ENCODE peak calls at places on chromosomes 12 and 14, in four cellular contexts. H, Y, U and D are unnamed samples.
A peak's percentile ranks its signal among the peaks of the same experiment; 100 is the strongest.

GRCh38 chr14:24883571-24883970 is 166.4 kb downstream of the STXBP6 start:
- DNase-seq in H (no peak), Y (no peak), U (no peak), D (no peak)

GRCh38 chr14:104282332-104283196 is 144.2 kb downstream of the KIF26A start:
- DNase-seq in H (no peak), Y (no peak), U (no peak), D (no peak)

GRCh38 chr12:84910549-84911241 is 1.9 kb downstream of the SLC6A15 start:
- DNase-seq in H (no peak), Y (no peak), U (peak; percentile 63), D (no peak)

GRCh38 chr12:131511391-131511802 is 199.5 kb upstream of the SFSWAP start:
- DNase-seq in H (peak; percentile 59), Y (peak; percentile 9), U (no peak), D (peak; percentile 58)

GRCh38 chr14:38042356-38042755 is 165.3 kb upstream of the SSTR1 start:
- DNase-seq in H (no peak), Y (peak; percentile 69), U (peak; percentile 65), D (no peak)

GRCh38 chr12:6867407-6868210 is at the start of gene TPI1:
- DNase-seq in H (peak; percentile 92), Y (peak; percentile 65), U (peak; percentile 78), D (peak; percentile 68)

GRCh38 chr12:95836630-95837239 is 22.0 kb upstream of the SNRPF start:
- DNase-seq in H (no peak), Y (peak; percentile 9), U (peak; percentile 69), D (no peak)

GRCh38 chr12:39958377-39958776 is 147.5 kb downstream of the SLC2A13 start:
- DNase-seq in H (no peak), Y (no peak), U (no peak), D (no peak)

GRCh38 chr14:96167224-96168148 is 37.2 kb upstream of the BDKRB2 start:
- DNase-seq in H (peak; percentile 26), Y (peak; percentile 69), U (peak; percentile 40), D (no peak)

GRCh38 chr12:71594214-71594948 is 69.3 kb downstream of the ZFC3H1 start:
- DNase-seq in H (no peak), Y (no peak), U (no peak), D (no peak)

GRCh38 chr14:68779761-68780323 is 13.0 kb downstream of the ZFP36L1 start:
- DNase-seq in H (peak; percentile 60), Y (no peak), U (peak; percentile 92), D (peak; percentile 79)

GRCh38 chr12:124814741-124815613 is 48.7 kb downstream of the SCARB1 start:
- DNase-seq in H (no peak), Y (no peak), U (no peak), D (no peak)

GRCh38 chr12:53062011-53062961 is 12.4 kb downstream of the TNS2 start:
- DNase-seq in H (no peak), Y (no peak), U (no peak), D (peak; percentile 34)

GRCh38 chr14:76589246-76589645 is 172.0 kb upstream of the VASH1 start:
- DNase-seq in H (no peak), Y (no peak), U (no peak), D (no peak)

GRCh38 chr12:27025116-27025515 is 2.8 kb downstream of the MED21 start:
- DNase-seq in H (no peak), Y (no peak), U (no peak), D (no peak)

GRCh38 chr14:84535491-84535890 is 994.5 kb upstream of the FLRT2 start:
- DNase-seq in H (no peak), Y (no peak), U (no peak), D (no peak)

GRCh38 chr14:69133206-69134125 is 19.5 kb downstream of the DCAF5 start:
- DNase-seq in H (no peak), Y (peak; percentile 6), U (peak; percentile 72), D (no peak)

GRCh38 chr12:107368586-107368985 is 275.2 kb upstream of the CRY1 start:
- DNase-seq in H (peak; percentile 60), Y (no peak), U (no peak), D (peak; percentile 24)

GRCh38 chr12:57476162-57476992 is 3.3 kb downstream of the ARHGAP9 start:
- DNase-seq in H (peak; percentile 88), Y (no peak), U (no peak), D (peak; percentile 71)

GRCh38 chr12:103114296-103115055 is 157.0 kb downstream of the ASCL1 start:
- DNase-seq in H (no peak), Y (no peak), U (no peak), D (no peak)

GRCh38 chr12:49832836-49833421 is 4.7 kb upstream of the NCKAP5L start:
- DNase-seq in H (no peak), Y (no peak), U (peak; percentile 49), D (no peak)

GRCh38 chr12:94560416-94561221 is 89.7 kb downstream of the TMCC3 start:
- DNase-seq in H (peak; percentile 59), Y (peak; percentile 41), U (peak; percentile 82), D (no peak)

GRCh38 chr12:68040450-68041075 is 51.3 kb downstream of the IFNG-AS1 start:
- DNase-seq in H (peak; percentile 73), Y (peak; percentile 80), U (peak; percentile 78), D (peak; percentile 60)

GRCh38 chr12:47095446-47096236 is 15.9 kb upstream of the AMIGO2 start:
- DNase-seq in H (no peak), Y (peak; percentile 93), U (peak; percentile 89), D (no peak)

GRCh38 chr12:116644806-116645205 is 85.6 kb downstream of the MAP1LC3B2 start:
- DNase-seq in H (no peak), Y (no peak), U (no peak), D (no peak)